ENCODE peak calls at places on chromosome 19, in eight cellular contexts. K is transverse colon, S is PC-9, U is GM12864, F is BE2C, P is fibroblast of the aortic adventitia, T is heart right ventricle, C is tibial artery. V is an unnamed sample.
A peak's percentile ranks its signal among the peaks of the same experiment; 100 is the strongest.

GRCh38 chr19:48858984-48859710 is 9.3 kb downstream of the PLEKHA4 start:
- DNase-seq in K (peak; percentile 60), S (no peak), U (no peak), F (no peak), P (no peak), T (no peak), C (no peak), V (no peak)

GRCh38 chr19:30919737-30920136 is 429.5 kb downstream of the TSHZ3 start:
- DNase-seq in K (no peak), S (no peak), U (no peak), F (no peak), P (no peak), T (no peak), C (no peak), V (no peak)

GRCh38 chr19:33441277-33441699 is 67.8 kb downstream of the CEBPG start:
- DNase-seq in K (no peak), S (no peak), U (no peak), F (no peak), P (no peak), T (no peak), C (no peak), V (no peak)

GRCh38 chr19:15372470-15372869 is 7.1 kb downstream of the AKAP8 start:
- DNase-seq in K (no peak), S (no peak), U (no peak), F (no peak), P (no peak), T (no peak), C (no peak), V (no peak)

GRCh38 chr19:31992750-31993149 is 352.7 kb upstream of the ZNF507 start:
- DNase-seq in K (no peak), S (no peak), U (no peak), F (no peak), P (no peak), T (no peak), C (no peak), V (no peak)

GRCh38 chr19:1102407-1103106 is 1.2 kb upstream of the GPX4 start:
- DNase-seq in K (peak; percentile 64), S (peak; percentile 84), U (peak; percentile 66), F (no peak), P (peak; percentile 100), T (no peak), C (peak; percentile 85), V (peak; percentile 83)

GRCh38 chr19:497861-498590 is 1.7 kb downstream of the MADCAM1 start:
- DNase-seq in K (no peak), S (no peak), U (no peak), F (peak; percentile 21), P (no peak), T (no peak), C (no peak), V (peak; percentile 10)

GRCh38 chr19:11446652-11447301 is 11.3 kb downstream of the PRKCSH start:
- DNase-seq in K (peak; percentile 50), S (peak; percentile 42), U (no peak), F (peak; percentile 86), P (peak; percentile 17), T (peak; percentile 39), C (peak; percentile 32), V (peak; percentile 60)

GRCh38 chr19:12779162-12779993 is 4.0 kb upstream of the HOOK2 start:
- DNase-seq in K (peak; percentile 46), S (peak; percentile 25), U (no peak), F (peak; percentile 78), P (peak; percentile 95), T (peak; percentile 77), C (no peak), V (peak; percentile 9)

GRCh38 chr19:35266149-35266903 is 2.4 kb upstream of the USF2 start:
- DNase-seq in K (peak; percentile 8), S (no peak), U (no peak), F (no peak), P (no peak), T (no peak), C (no peak), V (no peak)

GRCh38 chr19:15575406-15575805 is 39.6 kb upstream of the CYP4F8 start:
- DNase-seq in K (no peak), S (no peak), U (no peak), F (no peak), P (no peak), T (no peak), C (no peak), V (no peak)

GRCh38 chr19:45791744-45792481 is 732 bp downstream of the DMWD start:
- DNase-seq in K (no peak), S (no peak), U (no peak), F (no peak), P (no peak), T (no peak), C (no peak), V (no peak)

GRCh38 chr19:38399081-38399480 is 3.8 kb upstream of the FAM98C start:
- DNase-seq in K (no peak), S (no peak), U (no peak), F (no peak), P (no peak), T (no peak), C (no peak), V (no peak)

GRCh38 chr19:47122359-47123335 is 8.0 kb upstream of the SAE1 start:
- DNase-seq in K (no peak), S (peak; percentile 42), U (no peak), F (no peak), P (peak; percentile 81), T (no peak), C (no peak), V (no peak)

GRCh38 chr19:35229601-35230000 is 1.1 kb upstream of the FAM187B start:
- DNase-seq in K (no peak), S (no peak), U (no peak), F (no peak), P (no peak), T (no peak), C (no peak), V (no peak)

GRCh38 chr19:37304190-37304883 is 66.6 kb upstream of the ZNF527 start:
- DNase-seq in K (peak; percentile 35), S (no peak), U (no peak), F (peak; percentile 75), P (no peak), T (peak; percentile 56), C (no peak), V (no peak)

GRCh38 chr19:34428549-34429285 is 536 bp downstream of the UBA2 start:
- DNase-seq in K (peak; percentile 45), S (peak; percentile 30), U (no peak), F (peak; percentile 16), P (peak; percentile 26), T (peak; percentile 25), C (peak; percentile 51), V (peak; percentile 5)

GRCh38 chr19:44623626-44624025 is 10.3 kb downstream of the IGSF23 start:
- DNase-seq in K (no peak), S (no peak), U (no peak), F (no peak), P (no peak), T (no peak), C (no peak), V (no peak)

GRCh38 chr19:14544047-14544446 is 14.7 kb downstream of the TECR start:
- DNase-seq in K (no peak), S (no peak), U (no peak), F (no peak), P (no peak), T (no peak), C (no peak), V (no peak)

GRCh38 chr19:12676384-12676792 is 5.3 kb downstream of the DHPS start:
- DNase-seq in K (peak; percentile 86), S (peak; percentile 85), U (no peak), F (peak; percentile 92), P (peak; percentile 71), T (peak; percentile 83), C (peak; percentile 75), V (peak; percentile 89)

GRCh38 chr19:30326076-30326710 is 46.0 kb upstream of the ZNF536 start:
- DNase-seq in K (no peak), S (no peak), U (no peak), F (no peak), P (no peak), T (peak; percentile 48), C (no peak), V (no peak)

GRCh38 chr19:41569481-41570150 is 6.3 kb upstream of the CEACAM21 start:
- DNase-seq in K (no peak), S (no peak), U (no peak), F (no peak), P (no peak), T (no peak), C (no peak), V (no peak)

GRCh38 chr19:41563847-41564514 is 12.0 kb upstream of the CEACAM21 start:
- DNase-seq in K (no peak), S (no peak), U (no peak), F (no peak), P (no peak), T (no peak), C (no peak), V (peak; percentile 57)

GRCh38 chr19:41570179-41570578 is 5.8 kb upstream of the CEACAM21 start:
- DNase-seq in K (no peak), S (no peak), U (no peak), F (no peak), P (no peak), T (no peak), C (no peak), V (peak; percentile 22)

GRCh38 chr19:41564515-41565383 is 11.2 kb upstream of the CEACAM21 start:
- DNase-seq in K (no peak), S (no peak), U (no peak), F (no peak), P (no peak), T (peak; percentile 17), C (no peak), V (no peak)

GRCh38 chr19:41565384-41565730 is 10.6 kb upstream of the CEACAM21 start:
- DNase-seq in K (no peak), S (no peak), U (no peak), F (no peak), P (no peak), T (no peak), C (no peak), V (no peak)
- TF ChIP-seq CTCF in K (no peak), S (no peak), U (no peak), F (no peak), P (no peak), T (no peak), C (no peak), V (no peak)

DNA sequence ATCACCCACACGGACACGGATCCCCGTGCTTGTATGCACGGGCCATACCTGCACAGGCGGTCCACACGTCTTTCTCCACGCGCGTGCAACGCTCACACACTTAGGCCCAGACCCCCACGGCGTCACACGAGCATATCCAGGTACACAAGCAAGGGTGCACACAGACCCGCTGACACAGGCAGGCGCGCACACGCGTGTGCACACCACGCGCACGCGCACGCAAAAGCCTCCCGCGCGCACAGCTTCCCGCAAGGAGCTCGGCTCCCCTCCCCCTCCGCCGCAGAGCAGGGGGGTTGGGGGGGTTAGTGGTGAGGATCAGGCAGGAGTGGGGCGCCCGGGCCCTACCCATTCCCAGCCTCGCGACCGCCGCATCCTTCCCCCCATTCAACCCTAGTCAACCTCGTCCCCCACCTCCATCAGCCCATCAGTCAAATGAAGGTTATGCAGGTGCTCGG is 407 bp downstream of the RAB3A start:
- DNase-seq in K (peak; percentile 58), S (no peak), U (no peak), F (peak; percentile 33), P (no peak), T (peak; percentile 39), C (peak; percentile 36), V (no peak)
- TF ChIP-seq CTCF in K (no peak), S (no peak), U (no peak), F (no peak), P (no peak), T (no peak), C (no peak), V (no peak)

GRCh38 chr19:54189020-54189667 is at the start of gene MBOAT7:
- DNase-seq in K (no peak), S (no peak), U (no peak), F (no peak), P (no peak), T (no peak), C (no peak), V (peak; percentile 90)
- TF ChIP-seq CTCF in K (no peak), S (no peak), U (peak; percentile 35), F (no peak), P (no peak), T (peak; percentile 31), C (peak; percentile 45), V (peak; percentile 29)

GRCh38 chr19:58229255-58229639 is 533 bp downstream of the ZNF544 start:
- DNase-seq in K (no peak), S (no peak), U (peak; percentile 12), F (peak; percentile 53), P (peak; percentile 7), T (peak; percentile 13), C (no peak), V (peak; percentile 31)
- TF ChIP-seq CTCF in K (no peak), S (no peak), U (peak; percentile 57), F (peak; percentile 35), P (peak; percentile 27), T (no peak), C (no peak), V (peak; percentile 25)